ENCODE peak calls at places on chromosomes 3 and 15, in five cellular contexts. One of them, this sample, is unnamed.
A peak's percentile ranks its signal among the peaks of the same experiment; 100 is the strongest.

GRCh38 chr3:71753716-71754609 is at the start of gene GPR27:
- DNase-seq in CD8-positive, alpha-beta memory T cell: no peak
- DNase-seq in stomach: no peak
- DNase-seq in body of pancreas: peak; percentile 26
- DNase-seq in upper lobe of right lung: peak; percentile 70
- DNase-seq in this sample: peak; percentile 66

GRCh38 chr3:42769477-42770131 is 3.4 kb downstream of the CCDC13 start:
- DNase-seq in CD8-positive, alpha-beta memory T cell: no peak
- DNase-seq in stomach: no peak
- DNase-seq in body of pancreas: no peak
- DNase-seq in upper lobe of right lung: no peak
- DNase-seq in this sample: no peak

GRCh38 chr15:76298986-76299385 is 12.3 kb downstream of the ETFA start:
- DNase-seq in CD8-positive, alpha-beta memory T cell: no peak
- DNase-seq in stomach: no peak
- DNase-seq in body of pancreas: no peak
- DNase-seq in upper lobe of right lung: no peak
- DNase-seq in this sample: no peak

GRCh38 chr3:186588619-186589018 is 18.1 kb downstream of the DNAJB11 start:
- DNase-seq in CD8-positive, alpha-beta memory T cell: no peak
- DNase-seq in stomach: no peak
- DNase-seq in body of pancreas: no peak
- DNase-seq in upper lobe of right lung: no peak
- DNase-seq in this sample: no peak

GRCh38 chr15:92473784-92474183 is 80.1 kb downstream of the ST8SIA2 start:
- DNase-seq in CD8-positive, alpha-beta memory T cell: no peak
- DNase-seq in stomach: no peak
- DNase-seq in body of pancreas: no peak
- DNase-seq in upper lobe of right lung: no peak
- DNase-seq in this sample: no peak

GRCh38 chr3:64563776-64564175 is 124.0 kb downstream of the ADAMTS9 start:
- DNase-seq in CD8-positive, alpha-beta memory T cell: no peak
- DNase-seq in stomach: no peak
- DNase-seq in body of pancreas: no peak
- DNase-seq in upper lobe of right lung: no peak
- DNase-seq in this sample: no peak

GRCh38 chr3:10242182-10243065 is 5.8 kb upstream of the TATDN2 start:
- DNase-seq in CD8-positive, alpha-beta memory T cell: peak; percentile 88
- DNase-seq in stomach: no peak
- DNase-seq in body of pancreas: peak; percentile 42
- DNase-seq in upper lobe of right lung: no peak
- DNase-seq in this sample: peak; percentile 82

GRCh38 chr15:71691700-71692417 is 118.5 kb upstream of the NR2E3 start:
- DNase-seq in CD8-positive, alpha-beta memory T cell: no peak
- DNase-seq in stomach: peak; percentile 71
- DNase-seq in body of pancreas: peak; percentile 45
- DNase-seq in upper lobe of right lung: no peak
- DNase-seq in this sample: peak; percentile 70

GRCh38 chr3:50169232-50169631 is 14.1 kb downstream of the SEMA3F start:
- DNase-seq in CD8-positive, alpha-beta memory T cell: no peak
- DNase-seq in stomach: no peak
- DNase-seq in body of pancreas: no peak
- DNase-seq in upper lobe of right lung: no peak
- DNase-seq in this sample: no peak

GRCh38 chr3:22118542-22118941 is 367.5 kb upstream of the ZNF385D start:
- DNase-seq in CD8-positive, alpha-beta memory T cell: no peak
- DNase-seq in stomach: no peak
- DNase-seq in body of pancreas: no peak
- DNase-seq in upper lobe of right lung: no peak
- DNase-seq in this sample: no peak

GRCh38 chr3:149507491-149508324 is 33.2 kb downstream of the TM4SF4 start:
- DNase-seq in CD8-positive, alpha-beta memory T cell: no peak
- DNase-seq in stomach: no peak
- DNase-seq in body of pancreas: peak; percentile 39
- DNase-seq in upper lobe of right lung: no peak
- DNase-seq in this sample: peak; percentile 72
- H3K4me3 ChIP-seq in CD8-positive, alpha-beta memory T cell: no peak overlapping the region
- H3K4me3 ChIP-seq in stomach: peak overlapping the region; percentile 3
- H3K4me3 ChIP-seq in body of pancreas: no peak overlapping the region
- H3K4me3 ChIP-seq in upper lobe of right lung: peak overlapping the region; percentile 18
- H3K4me3 ChIP-seq in this sample: no peak overlapping the region

GRCh38 chr15:74007820-74008371 is 13.4 kb downstream of the PML start:
- DNase-seq in CD8-positive, alpha-beta memory T cell: no peak
- DNase-seq in stomach: no peak
- DNase-seq in body of pancreas: no peak
- DNase-seq in upper lobe of right lung: no peak
- DNase-seq in this sample: no peak
- H3K4me1 ChIP-seq in CD8-positive, alpha-beta memory T cell: peaks cover 51% of the 10 kb centered on the region
- H3K4me1 ChIP-seq in stomach: peaks cover 72% of the 10 kb centered on the region
- H3K4me1 ChIP-seq in body of pancreas: peaks cover 12% of the 10 kb centered on the region
- H3K4me1 ChIP-seq in upper lobe of right lung: peaks cover 63% of the 10 kb centered on the region
- H3K4me1 ChIP-seq in this sample: no peaks in the 10 kb centered on the region

GRCh38 chr15:23646165-23647000 is 1.3 kb downstream of the MAGEL2 start:
- DNase-seq in CD8-positive, alpha-beta memory T cell: no peak
- DNase-seq in stomach: no peak
- DNase-seq in body of pancreas: no peak
- DNase-seq in upper lobe of right lung: no peak
- DNase-seq in this sample: no peak

GRCh38 chr15:23647421-23648375 is at the start of gene MAGEL2:
- DNase-seq in CD8-positive, alpha-beta memory T cell: no peak
- DNase-seq in stomach: no peak
- DNase-seq in body of pancreas: peak; percentile 7
- DNase-seq in upper lobe of right lung: no peak
- DNase-seq in this sample: peak; percentile 11

GRCh38 chr15:23645379-23646164 is 2.1 kb downstream of the MAGEL2 start:
- DNase-seq in CD8-positive, alpha-beta memory T cell: no peak
- DNase-seq in stomach: no peak
- DNase-seq in body of pancreas: peak; percentile 16
- DNase-seq in upper lobe of right lung: no peak
- DNase-seq in this sample: peak; percentile 39

GRCh38 chr15:23648920-23649515 is 1.4 kb upstream of the MAGEL2 start:
- DNase-seq in CD8-positive, alpha-beta memory T cell: no peak
- DNase-seq in stomach: peak; percentile 48
- DNase-seq in body of pancreas: peak; percentile 50
- DNase-seq in upper lobe of right lung: no peak
- DNase-seq in this sample: peak; percentile 53

DNA sequence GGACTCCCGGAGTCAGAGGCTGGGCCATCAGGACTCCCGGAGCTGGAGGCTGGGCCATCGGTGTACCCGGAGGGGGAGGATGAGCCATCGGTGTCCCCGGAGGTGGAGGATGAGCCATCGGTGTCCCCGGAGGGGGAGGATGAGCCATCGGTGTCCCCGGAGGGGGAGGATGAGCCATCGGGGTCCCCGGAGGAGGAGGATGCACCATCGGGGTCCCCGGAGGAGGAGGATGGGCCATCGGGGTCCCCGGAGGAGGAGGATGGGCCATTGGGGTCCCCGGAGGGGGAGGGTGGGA is 719 bp downstream of the MAGEL2 start:
- DNase-seq in CD8-positive, alpha-beta memory T cell: no peak
- DNase-seq in stomach: no peak
- DNase-seq in body of pancreas: no peak
- DNase-seq in upper lobe of right lung: no peak
- DNase-seq in this sample: no peak
- H3K4me3 ChIP-seq in CD8-positive, alpha-beta memory T cell: no peak overlapping the region
- H3K4me3 ChIP-seq in stomach: peak overlapping the region; percentile 20
- H3K4me3 ChIP-seq in body of pancreas: no peak overlapping the region
- H3K4me3 ChIP-seq in upper lobe of right lung: no peak overlapping the region
- H3K4me3 ChIP-seq in this sample: peak overlapping the region; percentile 47

DNA sequence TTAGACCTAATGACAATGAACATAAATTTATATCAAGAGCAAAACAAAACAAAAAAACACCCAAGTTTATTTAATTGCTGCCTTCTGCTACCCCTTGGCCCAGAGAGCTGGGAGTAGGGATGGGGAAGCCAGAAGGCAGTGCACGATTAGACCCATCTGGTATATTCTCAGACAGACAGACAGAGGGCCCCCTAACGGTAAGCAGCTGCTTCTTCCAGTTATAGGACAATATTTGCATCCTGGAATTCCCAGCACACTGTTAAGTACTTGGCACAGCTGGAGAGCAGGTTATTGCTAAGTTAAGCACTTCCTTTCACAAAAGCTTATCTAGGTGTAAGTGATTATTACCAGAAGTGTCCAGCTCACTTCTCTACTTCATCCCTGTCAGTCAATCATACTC is 39.3 kb downstream of the C2CD4B start:
- DNase-seq in CD8-positive, alpha-beta memory T cell: no peak
- DNase-seq in stomach: no peak
- DNase-seq in body of pancreas: peak; percentile 85
- DNase-seq in upper lobe of right lung: no peak
- DNase-seq in this sample: peak; percentile 79
- H3K4me1 ChIP-seq in CD8-positive, alpha-beta memory T cell: peaks cover 23% of the 10 kb centered on the region
- H3K4me1 ChIP-seq in stomach: peaks cover 19% of the 10 kb centered on the region
- H3K4me1 ChIP-seq in body of pancreas: peaks cover 34% of the 10 kb centered on the region
- H3K4me1 ChIP-seq in upper lobe of right lung: peaks cover 27% of the 10 kb centered on the region
- H3K4me1 ChIP-seq in this sample: no peaks in the 10 kb centered on the region

GRCh38 chr3:57768595-57768994 is 12.5 kb downstream of the SLMAP start:
- DNase-seq in CD8-positive, alpha-beta memory T cell: no peak
- DNase-seq in stomach: no peak
- DNase-seq in body of pancreas: no peak
- DNase-seq in upper lobe of right lung: no peak
- DNase-seq in this sample: no peak

GRCh38 chr3:57770121-57770828 is 14.2 kb downstream of the SLMAP start:
- DNase-seq in CD8-positive, alpha-beta memory T cell: no peak
- DNase-seq in stomach: no peak
- DNase-seq in body of pancreas: no peak
- DNase-seq in upper lobe of right lung: no peak
- DNase-seq in this sample: no peak

GRCh38 chr3:57764794-57765193 is 8.7 kb downstream of the SLMAP start:
- DNase-seq in CD8-positive, alpha-beta memory T cell: no peak
- DNase-seq in stomach: no peak
- DNase-seq in body of pancreas: no peak
- DNase-seq in upper lobe of right lung: no peak
- DNase-seq in this sample: no peak
- H3K4me3 ChIP-seq in CD8-positive, alpha-beta memory T cell: no peak overlapping the region
- H3K4me3 ChIP-seq in stomach: no peak overlapping the region
- H3K4me3 ChIP-seq in body of pancreas: no peak overlapping the region
- H3K4me3 ChIP-seq in upper lobe of right lung: no peak overlapping the region
- H3K4me3 ChIP-seq in this sample: no peak overlapping the region

GRCh38 chr15:96031426-96031825 is 299.1 kb upstream of the NR2F2 start:
- DNase-seq in CD8-positive, alpha-beta memory T cell: no peak
- DNase-seq in stomach: no peak
- DNase-seq in body of pancreas: no peak
- DNase-seq in upper lobe of right lung: no peak
- DNase-seq in this sample: no peak
- H3K4me1 ChIP-seq in CD8-positive, alpha-beta memory T cell: no peaks in the 10 kb centered on the region
- H3K4me1 ChIP-seq in stomach: peaks cover 6% of the 10 kb centered on the region
- H3K4me1 ChIP-seq in body of pancreas: no peaks in the 10 kb centered on the region
- H3K4me1 ChIP-seq in upper lobe of right lung: no peaks in the 10 kb centered on the region
- H3K4me1 ChIP-seq in this sample: peaks cover 11% of the 10 kb centered on the region

This sample was measured in cardiac muscle cell.